ENCODE peak calls at places on chromosomes 5 and 9, in seven cellular contexts. A is pancreas; O is body of pancreas; Q is effector memory CD4-positive, alpha-beta T cell; I is GM23248; Z is lower lobe of right lung; V is neuronal stem cell. D is an unnamed sample.
A peak's percentile ranks its signal among the peaks of the same experiment; 100 is the strongest.

GRCh38 chr5:96297867-96298266 is 135.2 kb downstream of the PCSK1 start:
- DNase-seq in A (no peak), O (no peak), Q (no peak), I (peak; percentile 95), Z (no peak), V (no peak), D (no peak)

GRCh38 chr5:115382989-115383388 is 86.5 kb upstream of the CCDC112 start:
- DNase-seq in A (no peak), O (no peak), Q (no peak), I (no peak), Z (no peak), V (no peak), D (no peak)

GRCh38 chr9:3981897-3982296 is 318.0 kb downstream of the GLIS3 start:
- DNase-seq in A (no peak), O (no peak), Q (no peak), I (no peak), Z (no peak), V (no peak), D (no peak)

GRCh38 chr9:72612449-72612848 is 91.0 kb downstream of the TMC1 start:
- DNase-seq in A (no peak), O (no peak), Q (no peak), I (no peak), Z (no peak), V (no peak), D (no peak)

GRCh38 chr9:13524245-13524644 is 244.8 kb upstream of the MPDZ start:
- DNase-seq in A (no peak), O (no peak), Q (no peak), I (no peak), Z (no peak), V (no peak), D (no peak)

GRCh38 chr9:133975511-133975910 is 16.6 kb downstream of the VAV2 start:
- DNase-seq in A (peak; percentile 13), O (no peak), Q (no peak), I (no peak), Z (peak; percentile 6), V (no peak), D (no peak)

GRCh38 chr9:119961774-119962408 is 592.7 kb upstream of the BRINP1 start:
- DNase-seq in A (peak; percentile 48), O (peak; percentile 45), Q (no peak), I (peak; percentile 42), Z (peak; percentile 56), V (peak; percentile 29), D (no peak)

GRCh38 chr5:122313001-122313402 is 965 bp downstream of the SNCAIP start:
- DNase-seq in A (no peak), O (no peak), Q (no peak), I (peak; percentile 76), Z (no peak), V (peak; percentile 17), D (no peak)

GRCh38 chr5:138636401-138636944 is 61.3 kb upstream of the HSPA9 start:
- DNase-seq in A (no peak), O (no peak), Q (no peak), I (no peak), Z (no peak), V (no peak), D (no peak)

GRCh38 chr5:132225165-132226032 is 2.3 kb downstream of the P4HA2 start:
- DNase-seq in A (peak; percentile 82), O (peak; percentile 53), Q (no peak), I (peak; percentile 95), Z (no peak), V (no peak), D (no peak)

GRCh38 chr5:110790673-110791072 is 51.9 kb downstream of the SLC25A46 start:
- DNase-seq in A (no peak), O (no peak), Q (no peak), I (peak; percentile 59), Z (no peak), V (no peak), D (no peak)

GRCh38 chr9:134174526-134175290 is 10.3 kb upstream of the RNU6ATAC start:
- DNase-seq in A (peak; percentile 58), O (no peak), Q (no peak), I (no peak), Z (no peak), V (no peak), D (no peak)

GRCh38 chr9:121698627-121699270 is 47.3 kb downstream of the DAB2IP start:
- DNase-seq in A (peak; percentile 84), O (no peak), Q (no peak), I (peak; percentile 61), Z (peak; percentile 52), V (peak; percentile 83), D (no peak)

GRCh38 chr9:112348257-112348992 is 15.0 kb upstream of the PTBP3 start:
- DNase-seq in A (peak; percentile 97), O (peak; percentile 86), Q (peak; percentile 67), I (peak; percentile 87), Z (peak; percentile 89), V (no peak), D (peak; percentile 46)

GRCh38 chr5:137372386-137373160 is 126.6 kb downstream of the SPOCK1 start:
- DNase-seq in A (no peak), O (no peak), Q (no peak), I (peak; percentile 73), Z (no peak), V (no peak), D (no peak)

GRCh38 chr5:33313150-33313549 is 127.6 kb upstream of the TARS1 start:
- DNase-seq in A (no peak), O (no peak), Q (no peak), I (peak; percentile 92), Z (no peak), V (no peak), D (no peak)

GRCh38 chr5:149486726-149487635 is 64.3 kb downstream of the CSNK1A1 start:
- DNase-seq in A (no peak), O (no peak), Q (no peak), I (peak; percentile 72), Z (no peak), V (no peak), D (no peak)

GRCh38 chr9:136049451-136050265 is 45.4 kb downstream of the NACC2 start:
- DNase-seq in A (peak; percentile 78), O (no peak), Q (no peak), I (no peak), Z (no peak), V (no peak), D (no peak)

GRCh38 chr9:87630846-87631245 is 95.1 kb upstream of the CTSL start:
- DNase-seq in A (no peak), O (no peak), Q (no peak), I (no peak), Z (no peak), V (no peak), D (no peak)

GRCh38 chr9:110638381-110638954 is 30.1 kb upstream of the MUSK start:
- DNase-seq in A (no peak), O (no peak), Q (no peak), I (peak; percentile 67), Z (no peak), V (no peak), D (no peak)

GRCh38 chr5:172782169-172783039 is 11.4 kb upstream of the DUSP1 start:
- DNase-seq in A (no peak), O (no peak), Q (no peak), I (peak; percentile 81), Z (no peak), V (no peak), D (no peak)

GRCh38 chr5:90981821-90982220 is 401.3 kb downstream of the ARRDC3 start:
- DNase-seq in A (no peak), O (no peak), Q (no peak), I (no peak), Z (no peak), V (no peak), D (no peak)
- H3K9me3 ChIP-seq in A (no peaks in the 10 kb centered on the region), O (no peaks in the 10 kb centered on the region), Q (no peaks in the 10 kb centered on the region), I (no peaks in the 10 kb centered on the region), Z (no peaks in the 10 kb centered on the region), V (no peaks in the 10 kb centered on the region), D (peaks cover 3% of the 10 kb centered on the region)

DNA sequence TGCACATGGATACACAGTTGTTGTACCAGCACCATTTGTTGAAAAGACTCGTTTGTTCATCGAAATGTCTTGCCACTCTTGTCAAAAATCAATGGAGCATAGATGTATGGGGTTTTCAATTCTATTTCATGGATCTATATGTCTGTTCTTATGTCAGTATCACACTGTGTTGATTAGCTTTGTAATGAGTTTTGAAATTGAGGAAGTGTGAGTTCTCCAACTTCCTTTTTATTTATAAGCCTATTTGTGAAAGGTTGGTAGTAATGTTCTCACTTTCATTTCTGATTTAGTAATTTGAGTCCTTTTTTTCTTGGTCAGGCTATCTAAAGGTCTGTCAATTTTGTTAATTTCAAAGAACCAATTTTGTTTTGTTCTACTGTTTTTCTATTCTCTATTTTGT is 26.1 kb downstream of the ZNF510 start:
- DNase-seq in A (no peak), O (no peak), Q (no peak), I (no peak), Z (no peak), V (no peak), D (no peak)
- H3K9me3 ChIP-seq in A (no peaks in the 10 kb centered on the region), O (no peaks in the 10 kb centered on the region), Q (peaks cover 50% of the 10 kb centered on the region), I (peaks cover 3% of the 10 kb centered on the region), Z (peaks cover 100% of the 10 kb centered on the region), V (peaks cover 41% of the 10 kb centered on the region), D (peaks cover 17% of the 10 kb centered on the region)

DNA sequence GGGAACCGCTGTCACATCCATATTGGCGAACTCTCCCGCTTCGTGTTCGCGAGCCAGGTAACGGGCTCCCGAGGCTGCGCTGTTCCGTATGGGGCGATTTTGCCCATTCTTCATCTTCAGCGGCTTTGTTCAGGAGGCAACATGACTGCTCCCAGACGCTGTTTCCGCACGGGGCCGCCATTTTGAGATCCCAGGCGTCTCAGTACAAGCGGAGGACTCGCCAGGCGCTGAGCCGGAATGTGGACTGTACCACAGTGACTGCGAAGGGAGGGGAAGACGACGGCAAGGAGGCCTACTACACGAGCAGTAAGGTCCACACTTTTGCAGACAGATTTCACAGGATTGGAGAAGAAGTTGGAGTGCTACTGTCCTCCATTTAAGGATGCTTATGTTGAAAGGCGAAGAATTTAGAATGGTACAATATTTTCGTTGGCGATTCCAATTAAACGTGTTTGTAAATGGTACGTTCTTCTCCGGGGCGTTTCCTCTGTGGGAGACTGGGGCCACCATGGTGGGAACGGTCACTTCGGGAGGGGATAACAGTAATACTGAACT is 41.6 kb upstream of the ZNF300 start:
- DNase-seq in A (peak; percentile 93), O (peak; percentile 88), Q (no peak), I (peak; percentile 37), Z (peak; percentile 67), V (no peak), D (no peak)
- H3K9me3 ChIP-seq in A (peaks cover 4% of the 10 kb centered on the region), O (no peaks in the 10 kb centered on the region), Q (no peaks in the 10 kb centered on the region), I (peaks cover 12% of the 10 kb centered on the region), Z (peaks cover 76% of the 10 kb centered on the region), V (peaks cover 16% of the 10 kb centered on the region), D (peaks cover 19% of the 10 kb centered on the region)

GRCh38 chr9:18032636-18033035 is 441.3 kb upstream of the ADAMTSL1 start:
- DNase-seq in A (no peak), O (no peak), Q (no peak), I (no peak), Z (no peak), V (no peak), D (no peak)
- H3K9me3 ChIP-seq in A (no peaks in the 10 kb centered on the region), O (no peaks in the 10 kb centered on the region), Q (no peaks in the 10 kb centered on the region), I (no peaks in the 10 kb centered on the region), Z (no peaks in the 10 kb centered on the region), V (no peaks in the 10 kb centered on the region), D (no peaks in the 10 kb centered on the region)

GRCh38 chr5:150931368-150931965 is 26.7 kb upstream of the ZNF300 start:
- DNase-seq in A (no peak), O (no peak), Q (no peak), I (no peak), Z (no peak), V (no peak), D (no peak)
- H3K9me3 ChIP-seq in A (peaks cover 37% of the 10 kb centered on the region), O (no peaks in the 10 kb centered on the region), Q (peaks cover 35% of the 10 kb centered on the region), I (peaks cover 23% of the 10 kb centered on the region), Z (peaks cover 95% of the 10 kb centered on the region), V (peaks cover 50% of the 10 kb centered on the region), D (peaks cover 18% of the 10 kb centered on the region)

GRCh38 chr5:141439411-141440141 is 9.3 kb downstream of the PCDHGA12 start:
- DNase-seq in A (no peak), O (no peak), Q (no peak), I (peak; percentile 62), Z (no peak), V (no peak), D (no peak)
- H3K9me3 ChIP-seq in A (no peaks in the 10 kb centered on the region), O (no peaks in the 10 kb centered on the region), Q (no peaks in the 10 kb centered on the region), I (no peaks in the 10 kb centered on the region), Z (peaks cover 46% of the 10 kb centered on the region), V (peaks cover 37% of the 10 kb centered on the region), D (no peaks in the 10 kb centered on the region)